ENCODE peak calls at places on chromosomes 11 and 22, in five cellular contexts. One of them, this sample, is unnamed.

GRCh38 chr11:98107736-98108135 is 913.0 kb upstream of the CNTN5 start:
- DNase-seq in astrocyte of the cerebellum: no peak
- DNase-seq in coronary artery: no peak
- DNase-seq in transverse colon: no peak
- DNase-seq in cardiac muscle cell: peak
- DNase-seq in this sample: no peak

GRCh38 chr11:7576671-7577225 is 62.9 kb downstream of the PPFIBP2 start:
- DNase-seq in astrocyte of the cerebellum: no peak
- DNase-seq in coronary artery: no peak
- DNase-seq in transverse colon: no peak
- DNase-seq in cardiac muscle cell: peak
- DNase-seq in this sample: no peak

GRCh38 chr11:96259053-96259837 is 83.8 kb downstream of the MAML2 start:
- DNase-seq in astrocyte of the cerebellum: no peak
- DNase-seq in coronary artery: no peak
- DNase-seq in transverse colon: no peak
- DNase-seq in cardiac muscle cell: no peak
- DNase-seq in this sample: no peak

GRCh38 chr11:99952816-99953215 is 734.3 kb upstream of the ARHGAP42 start:
- DNase-seq in astrocyte of the cerebellum: peak
- DNase-seq in coronary artery: no peak
- DNase-seq in transverse colon: no peak
- DNase-seq in cardiac muscle cell: no peak
- DNase-seq in this sample: no peak

GRCh38 chr11:46285594-46286033 is 8.2 kb downstream of the CREB3L1 start:
- DNase-seq in astrocyte of the cerebellum: no peak
- DNase-seq in coronary artery: no peak
- DNase-seq in transverse colon: no peak
- DNase-seq in cardiac muscle cell: no peak
- DNase-seq in this sample: no peak

GRCh38 chr11:14189874-14190273 is 169.1 kb downstream of the RRAS2 start:
- DNase-seq in astrocyte of the cerebellum: no peak
- DNase-seq in coronary artery: peak
- DNase-seq in transverse colon: peak
- DNase-seq in cardiac muscle cell: no peak
- DNase-seq in this sample: no peak

GRCh38 chr11:129620705-129621104 is 194.9 kb upstream of the TMEM45B start:
- DNase-seq in astrocyte of the cerebellum: no peak
- DNase-seq in coronary artery: no peak
- DNase-seq in transverse colon: no peak
- DNase-seq in cardiac muscle cell: no peak
- DNase-seq in this sample: no peak

GRCh38 chr11:132535830-132536229 is 996.5 kb downstream of the OPCML start:
- DNase-seq in astrocyte of the cerebellum: no peak
- DNase-seq in coronary artery: no peak
- DNase-seq in transverse colon: no peak
- DNase-seq in cardiac muscle cell: no peak
- DNase-seq in this sample: no peak

GRCh38 chr11:84905411-84905810 is 721.7 kb downstream of the DLG2 start:
- DNase-seq in astrocyte of the cerebellum: peak
- DNase-seq in coronary artery: no peak
- DNase-seq in transverse colon: no peak
- DNase-seq in cardiac muscle cell: no peak
- DNase-seq in this sample: no peak

GRCh38 chr22:31490496-31490925 is 869 bp upstream of the EIF4ENIF1 start:
- DNase-seq in astrocyte of the cerebellum: peak
- DNase-seq in coronary artery: no peak
- DNase-seq in transverse colon: peak
- DNase-seq in cardiac muscle cell: peak
- DNase-seq in this sample: peak

GRCh38 chr11:64118871-64119495 is 46.9 kb downstream of the MACROD1 start:
- DNase-seq in astrocyte of the cerebellum: no peak
- DNase-seq in coronary artery: no peak
- DNase-seq in transverse colon: no peak
- DNase-seq in cardiac muscle cell: no peak
- DNase-seq in this sample: no peak

GRCh38 chr22:23175817-23176644 is 4.3 kb upstream of the BCR start:
- DNase-seq in astrocyte of the cerebellum: no peak
- DNase-seq in coronary artery: no peak
- DNase-seq in transverse colon: no peak
- DNase-seq in cardiac muscle cell: no peak
- DNase-seq in this sample: no peak

GRCh38 chr11:6523253-6523652 is 26.2 kb downstream of the DNHD1 start:
- DNase-seq in astrocyte of the cerebellum: peak
- DNase-seq in coronary artery: no peak
- DNase-seq in transverse colon: no peak
- DNase-seq in cardiac muscle cell: no peak
- DNase-seq in this sample: no peak

GRCh38 chr22:21972293-21972779 is 10.3 kb downstream of the TOP3B start:
- DNase-seq in astrocyte of the cerebellum: no peak
- DNase-seq in coronary artery: no peak
- DNase-seq in transverse colon: peak
- DNase-seq in cardiac muscle cell: peak
- DNase-seq in this sample: peak

GRCh38 chr22:31929126-31929928 is 15.0 kb upstream of the YWHAH start:
- DNase-seq in astrocyte of the cerebellum: no peak
- DNase-seq in coronary artery: no peak
- DNase-seq in transverse colon: no peak
- DNase-seq in cardiac muscle cell: no peak
- DNase-seq in this sample: no peak

GRCh38 chr11:75591371-75591770 is 29.3 kb downstream of the SERPINH1 start:
- DNase-seq in astrocyte of the cerebellum: no peak
- DNase-seq in coronary artery: no peak
- DNase-seq in transverse colon: no peak
- DNase-seq in cardiac muscle cell: no peak
- DNase-seq in this sample: peak

GRCh38 chr11:1659478-1659877 is 29.9 kb downstream of the KRTAP5-5 start:
- DNase-seq in astrocyte of the cerebellum: no peak
- DNase-seq in coronary artery: peak
- DNase-seq in transverse colon: no peak
- DNase-seq in cardiac muscle cell: no peak
- DNase-seq in this sample: no peak

GRCh38 chr11:11952036-11952435 is 56.4 kb downstream of the DKK3 start:
- DNase-seq in astrocyte of the cerebellum: no peak
- DNase-seq in coronary artery: no peak
- DNase-seq in transverse colon: no peak
- DNase-seq in cardiac muscle cell: no peak
- DNase-seq in this sample: no peak

GRCh38 chr11:6629573-6629891 is 10.3 kb upstream of the TPP1 start:
- DNase-seq in astrocyte of the cerebellum: no peak
- DNase-seq in coronary artery: no peak
- DNase-seq in transverse colon: no peak
- DNase-seq in cardiac muscle cell: no peak
- DNase-seq in this sample: no peak

GRCh38 chr11:125807909-125808308 is 20.0 kb downstream of the PATE3 start:
- DNase-seq in astrocyte of the cerebellum: no peak
- DNase-seq in coronary artery: no peak
- DNase-seq in transverse colon: no peak
- DNase-seq in cardiac muscle cell: no peak
- DNase-seq in this sample: no peak

GRCh38 chr11:9025101-9025850 is 21.5 kb upstream of the NRIP3 start:
- DNase-seq in astrocyte of the cerebellum: no peak
- DNase-seq in coronary artery: no peak
- DNase-seq in transverse colon: no peak
- DNase-seq in cardiac muscle cell: no peak
- DNase-seq in this sample: no peak

GRCh38 chr11:78514922-78515502 is 59.7 kb downstream of the NARS2 start:
- DNase-seq in astrocyte of the cerebellum: no peak
- DNase-seq in coronary artery: no peak
- DNase-seq in transverse colon: no peak
- DNase-seq in cardiac muscle cell: no peak
- DNase-seq in this sample: no peak

GRCh38 chr22:43314611-43315010 is 28.6 kb downstream of the SCUBE1 start:
- DNase-seq in astrocyte of the cerebellum: no peak
- DNase-seq in coronary artery: no peak
- DNase-seq in transverse colon: no peak
- DNase-seq in cardiac muscle cell: no peak
- DNase-seq in this sample: peak

GRCh38 chr11:132312161-132312560 is 941.7 kb downstream of the NTM start:
- DNase-seq in astrocyte of the cerebellum: peak
- DNase-seq in coronary artery: no peak
- DNase-seq in transverse colon: no peak
- DNase-seq in cardiac muscle cell: no peak
- DNase-seq in this sample: no peak

GRCh38 chr11:126426820-126427749 is 71.6 kb downstream of the ST3GAL4 start:
- DNase-seq in astrocyte of the cerebellum: no peak
- DNase-seq in coronary artery: no peak
- DNase-seq in transverse colon: no peak
- DNase-seq in cardiac muscle cell: no peak
- DNase-seq in this sample: no peak

GRCh38 chr11:118295834-118296454 is 8.6 kb upstream of the CD3E start:
- DNase-seq in astrocyte of the cerebellum: no peak
- DNase-seq in coronary artery: no peak
- DNase-seq in transverse colon: peak
- DNase-seq in cardiac muscle cell: peak
- DNase-seq in this sample: no peak

GRCh38 chr11:80980221-80980620 is 1539.4 kb upstream of the TENM4 start:
- DNase-seq in astrocyte of the cerebellum: peak
- DNase-seq in coronary artery: no peak
- DNase-seq in transverse colon: no peak
- DNase-seq in cardiac muscle cell: no peak
- DNase-seq in this sample: no peak

GRCh38 chr22:40610329-40610850 is 26.1 kb downstream of the MRTFA start:
- DNase-seq in astrocyte of the cerebellum: no peak
- DNase-seq in coronary artery: no peak
- DNase-seq in transverse colon: no peak
- DNase-seq in cardiac muscle cell: no peak
- DNase-seq in this sample: no peak

GRCh38 chr22:40612291-40612740 is 24.2 kb downstream of the MRTFA start:
- DNase-seq in astrocyte of the cerebellum: no peak
- DNase-seq in coronary artery: no peak
- DNase-seq in transverse colon: no peak
- DNase-seq in cardiac muscle cell: no peak
- DNase-seq in this sample: no peak

GRCh38 chr22:40613025-40613424 is 23.5 kb downstream of the MRTFA start:
- DNase-seq in astrocyte of the cerebellum: no peak
- DNase-seq in coronary artery: no peak
- DNase-seq in transverse colon: no peak
- DNase-seq in cardiac muscle cell: no peak
- DNase-seq in this sample: no peak

GRCh38 chr22:40609216-40609615 is 27.3 kb downstream of the MRTFA start:
- DNase-seq in astrocyte of the cerebellum: no peak
- DNase-seq in coronary artery: no peak
- DNase-seq in transverse colon: no peak
- DNase-seq in cardiac muscle cell: no peak
- DNase-seq in this sample: no peak

DNA sequence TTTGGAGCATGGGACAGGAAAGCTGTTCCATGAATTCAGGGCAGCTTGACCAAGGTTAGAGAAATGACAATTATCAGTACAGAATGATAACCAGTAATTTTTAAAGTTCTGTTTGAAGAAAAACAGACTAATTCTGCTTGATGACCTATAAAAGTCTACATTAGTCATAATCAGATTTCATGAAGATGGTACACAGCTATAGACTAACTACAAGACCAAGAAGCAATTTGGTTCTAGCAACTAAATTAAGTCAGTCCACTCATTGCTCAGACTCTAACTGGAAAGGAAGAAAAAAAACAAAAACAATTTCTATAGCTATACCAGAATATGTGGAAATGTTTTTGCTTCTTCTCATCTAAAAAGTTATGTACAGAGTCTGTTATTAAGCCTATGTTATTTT is 24.9 kb downstream of the MRTFA start:
- DNase-seq in astrocyte of the cerebellum: no peak
- DNase-seq in coronary artery: no peak
- DNase-seq in transverse colon: no peak
- DNase-seq in cardiac muscle cell: no peak
- DNase-seq in this sample: no peak
- TF ChIP-seq CTCF in astrocyte of the cerebellum: no peak
- TF ChIP-seq CTCF in coronary artery: no peak
- TF ChIP-seq CTCF in transverse colon: no peak
- TF ChIP-seq CTCF in cardiac muscle cell: no peak
- TF ChIP-seq CTCF in this sample: no peak

GRCh38 chr11:30697032-30697431 is 110.9 kb upstream of the MPPED2 start:
- DNase-seq in astrocyte of the cerebellum: no peak
- DNase-seq in coronary artery: no peak
- DNase-seq in transverse colon: no peak
- DNase-seq in cardiac muscle cell: no peak
- DNase-seq in this sample: no peak

GRCh38 chr11:30698425-30698824 is 112.3 kb upstream of the MPPED2 start:
- DNase-seq in astrocyte of the cerebellum: no peak
- DNase-seq in coronary artery: no peak
- DNase-seq in transverse colon: no peak
- DNase-seq in cardiac muscle cell: no peak
- DNase-seq in this sample: no peak
- TF ChIP-seq CTCF in astrocyte of the cerebellum: no peak
- TF ChIP-seq CTCF in coronary artery: no peak
- TF ChIP-seq CTCF in transverse colon: no peak
- TF ChIP-seq CTCF in cardiac muscle cell: no peak
- TF ChIP-seq CTCF in this sample: no peak

DNA sequence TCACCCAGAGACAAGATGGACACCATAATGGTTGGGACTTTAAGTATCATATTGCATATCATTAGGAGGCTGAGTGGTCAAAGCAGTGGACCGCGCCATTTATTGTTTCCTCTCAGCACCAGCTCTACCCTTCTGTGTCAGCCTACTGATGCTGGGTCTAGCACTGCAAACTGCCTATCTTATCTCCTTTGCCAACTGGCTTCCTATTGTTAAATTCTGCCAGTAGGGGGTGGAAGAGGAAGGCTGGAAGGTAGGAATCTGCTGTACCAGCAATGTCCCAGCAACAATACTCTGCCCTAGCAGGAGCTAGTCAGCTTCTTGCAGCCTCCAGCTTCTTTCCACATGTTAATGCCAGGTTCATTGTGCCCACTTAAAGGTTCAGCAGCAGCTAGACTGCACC is 367.1 kb upstream of the PDGFD start:
- DNase-seq in astrocyte of the cerebellum: no peak
- DNase-seq in coronary artery: no peak
- DNase-seq in transverse colon: no peak
- DNase-seq in cardiac muscle cell: no peak
- DNase-seq in this sample: no peak
- TF ChIP-seq CTCF in astrocyte of the cerebellum: peak
- TF ChIP-seq CTCF in coronary artery: no peak
- TF ChIP-seq CTCF in transverse colon: no peak
- TF ChIP-seq CTCF in cardiac muscle cell: no peak
- TF ChIP-seq CTCF in this sample: no peak

DNA sequence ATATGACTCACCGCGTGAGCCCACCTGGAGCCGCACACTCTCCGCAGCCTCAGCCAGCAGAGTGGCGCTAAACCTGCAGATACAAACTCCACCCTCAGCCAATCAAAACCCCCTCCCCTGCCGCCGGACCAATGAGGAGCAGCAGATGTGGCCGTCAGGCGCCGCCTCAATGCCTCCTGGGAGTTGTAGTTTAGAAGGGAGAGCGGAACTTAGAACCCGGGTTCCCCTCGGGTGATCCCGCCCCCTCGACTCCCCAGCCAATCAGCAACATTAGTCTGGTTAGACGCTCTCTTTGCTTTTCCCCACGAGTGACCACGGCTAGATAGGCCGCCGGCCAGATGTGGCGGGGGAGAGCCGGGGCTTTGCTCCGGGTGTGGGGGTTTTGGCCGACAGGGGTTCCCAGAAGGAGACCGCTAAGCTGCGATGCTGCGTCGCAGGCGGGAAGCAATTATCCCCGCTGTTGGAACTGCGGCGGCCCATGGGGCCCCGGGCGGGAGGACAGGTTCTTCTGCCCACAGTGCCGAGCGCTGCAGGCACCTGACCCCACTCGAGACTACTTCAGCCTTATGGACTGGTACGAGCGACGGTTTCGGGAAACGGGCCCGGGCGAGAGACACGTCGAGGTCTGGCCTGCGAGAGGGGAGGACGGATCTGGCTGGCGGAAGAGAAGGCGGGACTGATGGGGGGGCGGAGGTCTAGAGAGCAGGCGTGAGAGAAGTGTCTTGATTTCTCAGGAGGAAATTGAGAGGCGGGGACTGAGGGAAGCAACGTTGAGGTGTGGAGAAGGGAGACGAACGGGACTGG is at the start of the genes CHEK2 and HSCB:
- DNase-seq in astrocyte of the cerebellum: peak
- DNase-seq in coronary artery: peak
- DNase-seq in transverse colon: peak
- DNase-seq in cardiac muscle cell: peak
- DNase-seq in this sample: peak
- TF ChIP-seq CTCF in astrocyte of the cerebellum: no peak
- TF ChIP-seq CTCF in coronary artery: no peak
- TF ChIP-seq CTCF in transverse colon: no peak
- TF ChIP-seq CTCF in cardiac muscle cell: peak
- TF ChIP-seq CTCF in this sample: no peak

This sample was measured in glutamatergic neuron.